ENCODE peak calls at places on chromosomes 12 and 14, in seven cellular contexts. W is brain microvascular endothelial cell; Q is Right ventricle myocardium superior; T is erythroblast; O is fibroblast of the aortic adventitia; C is CD4-positive, alpha-beta T cell; I is PC-3. P is an unnamed sample.

GRCh38 chr14:94129111-94129757 is at the start of gene IFI27L2:
- DNase-seq in T (peak), O (peak), Q (peak), W (peak), C (peak), I (peak), P (peak)

GRCh38 chr14:88554458-88555286 is at the start of gene PTPN21:
- DNase-seq in I (peak), C (no peak), Q (peak), O (peak), W (peak), T (peak), P (peak)

GRCh38 chr12:122437656-122438121 is 15.2 kb upstream of the CLIP1 start:
- DNase-seq in I (peak), Q (peak), W (no peak), T (no peak), C (no peak), O (peak), P (peak)

GRCh38 chr12:11969437-11970154 is 101.1 kb upstream of the BCL2L14 start:
- DNase-seq in I (no peak), W (no peak), Q (no peak), C (no peak), T (no peak), O (no peak), P (no peak)

GRCh38 chr14:70782361-70782760 is 27.0 kb downstream of the MAP3K9 start:
- DNase-seq in C (no peak), Q (no peak), T (no peak), W (peak), O (no peak), I (peak), P (peak)

GRCh38 chr14:67508973-67509372 is 20.5 kb upstream of the TMEM229B start:
- DNase-seq in W (no peak), T (no peak), O (no peak), Q (no peak), I (no peak), C (no peak), P (no peak)

GRCh38 chr14:82511399-82511798 is 977.7 kb upstream of the SEL1L start:
- DNase-seq in T (no peak), W (no peak), Q (no peak), C (no peak), O (no peak), I (no peak), P (no peak)

GRCh38 chr14:20345366-20345765 is 1.9 kb downstream of the PARP2 start:
- DNase-seq in W (no peak), T (no peak), I (no peak), Q (no peak), C (no peak), O (no peak), P (no peak)

GRCh38 chr12:47755655-47756562 is 2.8 kb downstream of the RAPGEF3 start:
- DNase-seq in Q (peak), C (no peak), W (no peak), O (no peak), T (no peak), I (no peak), P (peak)

GRCh38 chr14:93903342-93904184 is 23.6 kb upstream of the FAM181A start:
- DNase-seq in I (peak), W (no peak), O (no peak), C (no peak), Q (no peak), T (peak), P (peak)

GRCh38 chr14:103149351-103149750 is 26.1 kb downstream of the TNFAIP2 start:
- DNase-seq in C (no peak), W (no peak), T (no peak), I (no peak), Q (no peak), O (no peak), P (no peak)

GRCh38 chr12:101782544-101782855 is 43.2 kb upstream of the SYCP3 start:
- DNase-seq in T (no peak), I (no peak), C (no peak), O (no peak), W (peak), Q (no peak), P (no peak)

GRCh38 chr14:65840786-65841185 is 428.3 kb downstream of the FUT8 start:
- DNase-seq in Q (no peak), W (no peak), O (peak), I (no peak), T (no peak), C (no peak), P (no peak)

GRCh38 chr14:58947816-58948440 is 240.5 kb upstream of the DAAM1 start:
- DNase-seq in O (peak), Q (no peak), C (no peak), I (peak), T (no peak), W (no peak), P (no peak)

GRCh38 chr12:51311389-51311788 is 12.6 kb downstream of the BIN2 start:
- DNase-seq in T (no peak), C (no peak), I (no peak), Q (no peak), W (no peak), O (no peak), P (no peak)

GRCh38 chr14:38079886-38080285 is 127.8 kb upstream of the SSTR1 start:
- DNase-seq in Q (no peak), O (no peak), T (no peak), W (no peak), I (no peak), C (no peak), P (no peak)

GRCh38 chr12:78795934-78796445 is 68.6 kb upstream of the SYT1 start:
- DNase-seq in T (no peak), Q (no peak), I (no peak), O (no peak), W (no peak), C (no peak), P (no peak)

GRCh38 chr12:122102331-122102730 is 23.8 kb downstream of the MLXIP start:
- DNase-seq in W (no peak), O (peak), I (no peak), T (no peak), Q (peak), C (no peak), P (no peak)

GRCh38 chr12:46214668-46215429 is 54.0 kb downstream of the SLC38A1 start:
- DNase-seq in I (no peak), O (no peak), C (peak), Q (no peak), T (no peak), W (no peak), P (no peak)

GRCh38 chr12:114904254-114905003 is 220.5 kb upstream of the TBX3 start:
- DNase-seq in T (no peak), I (peak), Q (no peak), C (no peak), W (peak), O (peak), P (no peak)

GRCh38 chr14:67269338-67270060 is 28.3 kb downstream of the PALS1 start:
- DNase-seq in Q (no peak), I (no peak), C (no peak), W (peak), T (no peak), O (peak), P (peak)

GRCh38 chr12:48031135-48031960 is 27.1 kb upstream of the COL2A1 start:
- DNase-seq in I (no peak), Q (no peak), W (no peak), O (peak), C (no peak), T (no peak), P (peak)

GRCh38 chr12:2341051-2341751 is 288.4 kb downstream of the CACNA1C start:
- DNase-seq in O (no peak), C (no peak), I (no peak), W (no peak), Q (no peak), T (no peak), P (no peak)

GRCh38 chr14:100121643-100122480 is 37.6 kb downstream of the DEGS2 start:
- DNase-seq in I (no peak), O (no peak), Q (no peak), C (no peak), T (no peak), W (no peak), P (no peak)

GRCh38 chr12:46217686-46218508 is 50.9 kb downstream of the SLC38A1 start:
- DNase-seq in C (no peak), I (no peak), Q (no peak), O (no peak), T (no peak), W (no peak), P (no peak)

GRCh38 chr12:91417649-91418048 is 235.0 kb upstream of the DCN start:
- DNase-seq in C (no peak), O (no peak), I (no peak), Q (no peak), W (no peak), T (no peak), P (no peak)